ENCODE peak calls at places on chromosomes 13 and 19, in four cellular contexts. P, K, V and I are unnamed samples.

GRCh38 chr19:2607712-2608601 is 94.5 kb downstream of the GNG7 start:
- DNase-seq in P (no peak), K (no peak), V (peak; percentile 63), I (no peak)

GRCh38 chr19:10680545-10681135 is 20.6 kb upstream of the QTRT1 start:
- DNase-seq in P (no peak), K (no peak), V (no peak), I (no peak)

GRCh38 chr19:48095637-48096175 is 14.9 kb downstream of the PLA2G4C start:
- DNase-seq in P (no peak), K (no peak), V (no peak), I (no peak)

GRCh38 chr19:2775556-2776430 is 7.3 kb downstream of the SGTA start:
- DNase-seq in P (no peak), K (no peak), V (peak; percentile 82), I (no peak)

GRCh38 chr13:52739468-52740071 is at the start of gene CNMD:
- DNase-seq in P (no peak), K (no peak), V (no peak), I (no peak)

GRCh38 chr19:51079486-51080110 is 3.1 kb downstream of the KLK14 start:
- DNase-seq in P (no peak), K (no peak), V (no peak), I (no peak)

GRCh38 chr19:46404039-46404883 is 9.1 kb downstream of the CCDC8 start:
- DNase-seq in P (no peak), K (peak; percentile 59), V (no peak), I (no peak)

GRCh38 chr19:17242431-17243208 is 3.1 kb downstream of the NR2F6 start:
- DNase-seq in P (no peak), K (no peak), V (no peak), I (no peak)

GRCh38 chr19:1992759-1993260 is 22.7 kb downstream of the BTBD2 start:
- DNase-seq in P (no peak), K (no peak), V (no peak), I (no peak)

GRCh38 chr13:105087941-105088340 is 1447.5 kb downstream of the EFNB2 start:
- DNase-seq in P (no peak), K (no peak), V (no peak), I (no peak)

GRCh38 chr13:21970918-21971317 is 300.0 kb downstream of the FGF9 start:
- DNase-seq in P (no peak), K (no peak), V (no peak), I (no peak)

GRCh38 chr19:2227415-2228156 is 8.5 kb downstream of the PLEKHJ1 start:
- DNase-seq in P (no peak), K (no peak), V (no peak), I (no peak)

GRCh38 chr13:75961911-75962310 is 325.8 kb downstream of the LMO7 start:
- DNase-seq in P (no peak), K (no peak), V (no peak), I (no peak)

GRCh38 chr19:46732172-46732938 is 13.5 kb upstream of the FKRP start:
- DNase-seq in P (no peak), K (no peak), V (no peak), I (no peak)

GRCh38 chr19:53810187-53810546 is 13.9 kb downstream of the NLRP12 start:
- DNase-seq in P (no peak), K (no peak), V (no peak), I (no peak)

DNA sequence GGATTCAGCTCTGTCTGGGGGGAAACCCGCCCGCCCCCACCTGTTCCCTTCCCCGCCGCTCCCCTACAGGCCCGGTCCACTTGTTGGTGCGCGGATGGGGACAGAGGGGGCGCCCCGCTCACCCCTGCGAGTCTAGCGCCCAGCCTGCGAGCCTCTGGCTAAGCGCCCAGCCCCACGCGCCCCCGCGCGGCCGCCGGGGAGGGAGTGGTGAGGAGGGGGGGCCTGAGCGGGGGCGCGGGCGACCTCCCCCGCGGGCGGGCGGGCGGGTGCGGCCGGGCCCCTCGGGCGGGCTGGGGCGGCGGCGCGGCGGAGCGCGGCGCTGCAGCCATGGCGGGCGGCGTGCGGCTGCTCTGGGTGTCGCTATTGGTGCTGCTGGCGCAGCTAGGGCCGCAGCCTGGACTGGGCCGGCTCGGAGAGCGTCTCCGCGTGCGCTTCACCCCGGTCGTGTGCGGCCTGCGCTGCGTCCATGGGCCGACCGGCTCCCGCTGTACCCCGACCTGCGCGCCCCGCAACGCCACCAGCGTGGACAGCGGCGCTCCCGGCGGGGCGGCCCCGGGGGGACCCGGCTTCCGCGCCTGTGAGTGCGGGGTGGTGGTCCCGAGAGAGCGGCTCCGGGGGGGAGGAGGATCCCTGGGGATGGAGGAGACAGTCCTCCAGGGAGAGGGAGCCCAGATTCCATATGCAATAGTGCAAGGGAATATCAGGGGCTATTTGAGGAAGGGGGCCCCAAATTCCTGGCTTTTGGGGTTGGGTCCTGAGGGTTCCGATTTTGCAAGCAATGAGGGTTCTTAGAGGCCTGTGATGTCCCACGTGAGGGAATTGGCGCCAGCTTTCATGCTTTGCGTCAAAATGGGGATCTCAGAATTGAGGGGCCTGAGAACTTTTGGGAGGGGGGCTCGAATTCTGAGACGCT is at the start of gene LTBP4:
- DNase-seq in P (no peak), K (no peak), V (peak; percentile 86), I (no peak)
- H3K4me3 ChIP-seq in P (peak within 1 kb of the TSS; percentile 42), K (peak within 1 kb of the TSS; percentile 61), V (peak within 1 kb of the TSS; percentile 75), I (peak within 1 kb of the TSS; percentile 58)

DNA sequence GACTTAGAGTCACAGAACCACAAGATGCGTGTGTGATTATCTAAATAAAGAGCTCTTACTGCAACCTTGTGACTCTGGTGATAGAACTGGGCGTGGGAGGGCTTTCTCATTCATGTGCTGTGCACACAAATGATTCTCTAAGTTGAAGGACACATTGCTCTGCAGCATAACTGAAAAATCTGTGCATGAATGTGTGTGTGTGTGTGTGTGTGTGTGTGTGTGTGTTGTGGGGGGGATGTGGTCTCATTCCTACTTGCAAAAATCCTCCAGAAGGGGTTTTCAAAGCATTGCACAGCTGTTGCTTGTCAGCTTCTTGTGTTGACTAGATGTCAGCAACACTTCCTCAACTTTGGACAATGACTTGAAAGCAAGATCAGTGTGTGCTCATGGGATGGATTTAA is 22.4 kb downstream of the LRCH1 start:
- DNase-seq in P (no peak), K (no peak), V (no peak), I (no peak)
- H3K4me3 ChIP-seq in P (no peak overlapping the region), K (no peak overlapping the region), V (no peak overlapping the region), I (no peak overlapping the region)

GRCh38 chr19:49118565-49119410 is at the start of gene C19orf73:
- DNase-seq in P (no peak), K (peak; percentile 90), V (peak; percentile 97), I (peak; percentile 76)

GRCh38 chr19:49117677-49118564 is 1.0 kb downstream of the C19orf73 start:
- DNase-seq in P (no peak), K (no peak), V (no peak), I (no peak)

GRCh38 chr19:49120325-49120683 is 960 bp downstream of the PPFIA3 start:
- DNase-seq in P (no peak), K (no peak), V (no peak), I (no peak)

GRCh38 chr19:49119411-49120324 is at the start of gene PPFIA3:
- DNase-seq in P (no peak), K (peak; percentile 46), V (peak; percentile 81), I (no peak)

DNA sequence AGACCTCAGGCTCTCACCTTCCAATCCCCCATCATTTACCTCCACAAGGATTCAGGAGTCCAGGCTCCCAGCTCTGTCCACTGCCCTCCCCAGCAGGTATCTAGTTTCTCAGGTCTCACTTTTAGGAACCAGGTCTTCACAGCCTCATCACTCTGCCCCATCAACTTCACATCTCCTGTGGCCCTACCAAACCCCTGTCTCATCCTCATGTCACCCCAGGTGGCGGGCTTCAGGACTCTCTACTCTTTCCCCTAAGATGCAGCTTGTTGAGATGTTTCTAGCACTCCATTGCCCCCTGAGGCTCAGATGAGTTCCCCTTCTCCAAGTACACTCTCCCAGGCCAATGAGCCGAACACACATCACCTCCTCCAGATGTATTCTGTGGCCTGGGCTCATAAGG is 1.5 kb downstream of the PPFIA3 start:
- DNase-seq in P (no peak), K (no peak), V (no peak), I (no peak)
- H3K4me3 ChIP-seq in P (no peak overlapping the region), K (no peak overlapping the region), V (no peak overlapping the region), I (no peak overlapping the region)

DNA sequence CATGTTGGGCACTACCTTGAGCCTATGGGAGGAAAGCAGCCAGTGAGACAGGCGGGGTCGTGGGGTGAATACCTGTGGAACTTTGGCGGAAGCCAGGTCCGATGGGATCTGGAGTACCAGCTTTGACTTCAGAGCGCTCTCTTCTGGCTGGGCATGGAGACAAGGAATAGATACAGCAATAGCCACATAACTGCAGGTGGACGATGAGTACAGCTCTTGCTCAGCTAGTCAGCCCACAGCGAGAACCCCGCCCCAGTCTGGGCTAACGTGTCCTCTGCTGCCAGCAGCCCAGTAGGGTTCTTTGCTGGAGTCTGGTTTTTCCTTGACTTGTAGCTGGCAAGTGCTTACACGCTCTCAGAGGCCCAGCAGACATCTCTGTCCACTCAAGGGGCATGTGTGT is 83.4 kb downstream of the SIPA1L3 start:
- DNase-seq in P (no peak), K (no peak), V (no peak), I (no peak)
- H3K4me3 ChIP-seq in P (no peak overlapping the region), K (no peak overlapping the region), V (no peak overlapping the region), I (no peak overlapping the region)

GRCh38 chr13:99842379-99842778 is 129.2 kb downstream of the ZIC5 start:
- DNase-seq in P (no peak), K (no peak), V (no peak), I (no peak)

GRCh38 chr13:99843872-99844271 is 127.7 kb downstream of the ZIC5 start:
- DNase-seq in P (no peak), K (no peak), V (no peak), I (no peak)

GRCh38 chr13:99845136-99845874 is 126.3 kb downstream of the ZIC5 start:
- DNase-seq in P (no peak), K (no peak), V (no peak), I (no peak)

DNA sequence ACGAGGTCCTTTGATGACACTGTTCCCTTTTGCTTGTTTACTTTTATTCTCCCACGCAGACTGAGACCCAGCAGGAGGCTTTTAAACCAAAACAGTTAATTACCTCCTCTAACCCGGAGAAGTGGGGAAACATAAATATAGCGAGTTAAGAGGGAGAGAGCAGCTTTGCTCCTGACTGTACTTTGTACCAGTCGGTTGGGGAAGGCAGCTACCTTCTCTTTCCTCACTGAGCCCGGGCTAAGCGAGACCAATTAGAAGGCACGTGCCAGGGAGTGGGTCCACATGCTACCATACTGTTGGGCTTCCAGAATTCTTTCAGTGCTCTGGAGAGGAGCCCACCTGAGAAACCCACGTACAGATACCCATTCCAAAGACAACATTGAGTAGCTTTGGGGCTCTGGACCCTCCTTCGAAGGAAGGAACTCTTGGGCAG is 124.2 kb downstream of the ZIC5 start:
- DNase-seq in P (no peak), K (no peak), V (no peak), I (no peak)
- H3K4me3 ChIP-seq in P (no peak overlapping the region), K (no peak overlapping the region), V (no peak overlapping the region), I (no peak overlapping the region)